ENCODE peak calls at places on chromosomes 11 and 22, in ten cellular contexts. C is AG04450, I is OCI-LY7, K is Peyer's patch, Z is cardiac muscle cell, U is prostate gland, R is spleen, S is BJ, V is adrenal gland, M is HepG2. N is an unnamed sample.

GRCh38 chr22:48581821-48582469 is 1245.7 kb downstream of the BRD1 start:
- DNase-seq in R (no peak), V (no peak), Z (no peak), K (no peak), U (no peak), M (no peak), I (no peak), C (no peak), S (no peak), N (peak; percentile 0)

GRCh38 chr11:2507212-2507901 is 62.5 kb downstream of the KCNQ1 start:
- DNase-seq in M (no peak), Z (no peak), C (no peak), R (no peak), S (no peak), V (no peak), U (no peak), I (no peak), K (no peak), N (no peak)

GRCh38 chr11:111631666-111632039 is 29.4 kb downstream of the SIK2 start:
- DNase-seq in I (no peak), S (peak; percentile 68), M (peak; percentile 21), R (no peak), Z (peak; percentile 74), V (no peak), U (no peak), C (peak; percentile 53), K (no peak), N (peak; percentile 55)

GRCh38 chr22:49923445-49923844 is 5.0 kb downstream of the CRELD2 start:
- DNase-seq in S (no peak), R (no peak), Z (no peak), K (no peak), C (no peak), I (no peak), V (no peak), M (no peak), U (no peak), N (no peak)

GRCh38 chr11:77090373-77091111 is 12.1 kb upstream of the OMP start:
- DNase-seq in Z (no peak), C (no peak), U (no peak), I (no peak), K (no peak), R (peak; percentile 70), M (no peak), S (no peak), V (no peak), N (no peak)

GRCh38 chr11:108733479-108734116 is 68.7 kb downstream of the DDX10 start:
- DNase-seq in I (no peak), V (no peak), R (no peak), S (peak; percentile 33), K (no peak), U (no peak), Z (peak; percentile 59), M (no peak), C (no peak), N (peak; percentile 68)

GRCh38 chr11:57402188-57403066 is 12.0 kb upstream of the PRG2 start:
- DNase-seq in U (no peak), C (no peak), Z (peak; percentile 9), I (no peak), S (no peak), V (no peak), R (no peak), M (no peak), K (no peak), N (peak; percentile 27)

GRCh38 chr11:83613767-83614121 is 327.6 kb upstream of the CCDC90B start:
- DNase-seq in C (no peak), R (no peak), U (no peak), I (no peak), M (no peak), K (no peak), S (no peak), Z (no peak), V (no peak), N (no peak)

GRCh38 chr11:134388590-134388989 is 23.5 kb downstream of the B3GAT1 start:
- DNase-seq in R (no peak), Z (no peak), I (no peak), V (no peak), K (no peak), C (no peak), S (no peak), U (no peak), M (no peak), N (no peak)

GRCh38 chr11:134391656-134392055 is 20.4 kb downstream of the B3GAT1 start:
- DNase-seq in I (no peak), U (no peak), V (no peak), Z (no peak), K (no peak), M (no peak), S (no peak), C (no peak), R (no peak), N (no peak)

GRCh38 chr11:134389464-134390180 is 22.4 kb downstream of the B3GAT1 start:
- DNase-seq in M (no peak), S (no peak), R (no peak), K (no peak), I (no peak), Z (no peak), V (no peak), U (no peak), C (no peak), N (no peak)

GRCh38 chr11:134391170-134391569 is 20.9 kb downstream of the B3GAT1 start:
- DNase-seq in V (no peak), R (no peak), K (no peak), U (no peak), I (no peak), C (no peak), S (no peak), M (no peak), Z (no peak), N (no peak)

DNA sequence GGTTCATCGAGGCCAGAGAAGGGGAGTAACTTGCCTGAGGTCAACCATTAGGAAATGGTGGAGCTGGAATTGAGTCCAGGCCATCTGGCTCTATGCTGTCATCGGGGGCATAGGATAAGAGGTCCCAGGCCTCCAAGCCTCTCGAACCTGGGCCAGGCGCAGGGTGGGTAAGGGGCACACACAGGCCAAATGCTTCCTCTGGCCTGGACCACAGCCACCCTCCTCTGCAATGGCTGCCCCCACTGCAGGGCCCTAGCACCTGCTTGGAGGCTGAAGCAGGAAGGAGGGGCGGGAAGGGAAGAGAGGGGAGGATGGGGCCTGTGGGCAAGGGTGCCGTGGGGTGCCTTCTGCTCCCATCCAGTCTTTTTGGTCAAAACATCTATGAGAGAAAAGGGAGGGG is 21.3 kb downstream of the B3GAT1 start:
- DNase-seq in V (no peak), U (no peak), S (no peak), C (no peak), I (no peak), M (no peak), R (no peak), K (no peak), Z (no peak), N (no peak)
- TF ChIP-seq CTCF in V (no peak), U (no peak), S (no peak), C (no peak), I (no peak), M (no peak), R (no peak), K (no peak), Z (no peak), N (no peak)

DNA sequence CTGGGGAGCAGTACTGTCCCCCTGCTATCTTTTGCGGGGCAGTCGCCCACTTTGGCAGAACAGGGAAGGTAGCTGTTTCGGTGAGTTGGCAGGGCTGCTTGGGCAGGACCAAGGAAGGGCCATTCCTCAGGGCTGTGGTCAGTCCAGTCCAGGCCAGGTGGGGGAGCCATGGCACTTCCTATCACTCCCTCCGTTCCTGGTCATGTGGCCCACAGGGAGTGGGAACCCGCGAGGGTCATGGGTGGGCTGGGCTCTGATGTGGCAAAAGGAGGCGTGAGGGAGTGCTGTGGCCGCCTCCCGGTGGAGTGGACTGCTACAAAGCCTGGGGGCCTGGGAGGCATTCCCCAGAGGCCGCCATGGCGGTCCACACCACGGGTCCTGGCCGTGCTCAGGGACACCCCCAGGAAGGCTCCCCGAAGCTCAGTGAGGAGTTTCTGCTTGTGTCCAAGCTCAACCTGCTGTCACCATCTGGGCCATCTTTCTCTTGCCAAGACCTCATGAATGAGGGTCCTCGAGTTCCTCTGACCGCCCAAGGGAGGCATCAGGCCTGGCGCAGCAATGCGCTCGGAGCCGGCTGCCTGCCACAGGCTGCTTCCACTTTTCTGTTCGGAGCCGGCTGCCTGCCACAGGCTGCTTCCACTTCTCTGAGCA is 11.9 kb downstream of the CHID1 start:
- DNase-seq in Z (peak; percentile 36), K (no peak), C (no peak), S (no peak), V (no peak), M (peak; percentile 23), I (no peak), U (no peak), R (no peak), N (no peak)
- TF ChIP-seq CTCF in Z (peak; percentile 8), K (no peak), C (peak; percentile 15), S (peak; percentile 33), V (peak; percentile 6), M (peak; percentile 89), I (no peak), U (no peak), R (no peak), N (no peak)

GRCh38 chr22:42614312-42615091 is at the start of gene POLDIP3:
- DNase-seq in R (peak; percentile 99), C (peak; percentile 97), Z (peak; percentile 99), I (peak; percentile 100), U (peak; percentile 98), M (peak; percentile 93), S (peak; percentile 81), K (peak; percentile 100), V (peak; percentile 99), N (peak; percentile 97)
- TF ChIP-seq CTCF in R (no peak), C (peak; percentile 31), Z (peak; percentile 24), I (peak; percentile 46), U (peak; percentile 52), M (peak; percentile 75), S (peak; percentile 40), K (no peak), V (no peak), N (no peak)

GRCh38 chr11:110249066-110249465 is 47.3 kb downstream of the RDX start:
- DNase-seq in V (no peak), M (no peak), S (no peak), I (no peak), Z (peak; percentile 22), C (no peak), R (no peak), U (no peak), K (no peak), N (peak; percentile 6)
- TF ChIP-seq CTCF in V (peak; percentile 28), M (no peak), S (peak; percentile 27), I (peak; percentile 75), Z (peak; percentile 37), C (peak; percentile 37), R (no peak), U (no peak), K (no peak), N (no peak)

GRCh38 chr11:3959015-3959917 is 103.8 kb downstream of the STIM1 start:
- DNase-seq in V (no peak), M (peak; percentile 86), U (no peak), R (no peak), S (no peak), Z (peak; percentile 41), C (no peak), I (peak; percentile 33), K (no peak), N (peak; percentile 31)
- TF ChIP-seq CTCF in V (peak; percentile 11), M (no peak), U (no peak), R (no peak), S (peak; percentile 15), Z (peak; percentile 27), C (peak; percentile 26), I (peak; percentile 70), K (peak; percentile 70), N (no peak)

GRCh38 chr11:64850979-64851567 is 6.6 kb upstream of the CDC42BPG start:
- DNase-seq in V (no peak), R (peak; percentile 94), I (peak; percentile 94), Z (no peak), U (no peak), C (no peak), S (no peak), M (no peak), K (peak; percentile 89), N (no peak)
- TF ChIP-seq CTCF in V (no peak), R (no peak), I (peak; percentile 64), Z (no peak), U (no peak), C (no peak), S (peak; percentile 14), M (peak; percentile 27), K (no peak), N (no peak)

N was measured in MCF 10A.